ENCODE peak calls at places on chromosomes 7 and 10, in four cellular contexts. K is stimulated activated effector memory CD8-positive, alpha-beta T cell treated with anti-CD3 and anti-CD28 coated beads, Interleukin-12 subunit alpha, Interleukin-12 subunit beta, amount 100 ng/mL, for 72 hours; W is ELF-1; T is T follicular helper cell. Q is an unnamed sample.

GRCh38 chr7:143388491-143389101 is 7.5 kb downstream of the ZYX start:
- DNase-seq in K (no peak), W (no peak), T (no peak), Q (no peak)

GRCh38 chr10:95782274-95782830 is 26.4 kb downstream of the ENTPD1 start:
- DNase-seq in K (no peak), W (no peak), T (no peak), Q (no peak)

GRCh38 chr10:72692057-72692891 is at the start of gene MCU:
- DNase-seq in K (peak), W (peak), T (peak), Q (peak)

GRCh38 chr7:128738570-128739047 is 550 bp upstream of the CALU start:
- DNase-seq in K (no peak), W (no peak), T (no peak), Q (no peak)

GRCh38 chr10:35613597-35614226 is 8.6 kb downstream of the GJD4 start:
- DNase-seq in K (no peak), W (no peak), T (no peak), Q (no peak)

GRCh38 chr7:127592550-127592949 is 986 bp upstream of the FSCN3 start:
- DNase-seq in K (no peak), W (no peak), T (no peak), Q (no peak)

GRCh38 chr10:127392351-127393235 is 156.5 kb upstream of the NPS start:
- DNase-seq in K (no peak), W (no peak), T (no peak), Q (no peak)

GRCh38 chr7:43522406-43523156 is 60.3 kb upstream of the STK17A start:
- DNase-seq in K (no peak), W (peak), T (no peak), Q (no peak)

Q was measured in head of caudate nucleus.